ENCODE peak calls at places on chromosomes 3 and 15, in six cellular contexts. H is cardiac muscle cell; M is PC-9; K is stomach; D is CD4-positive, alpha-beta T cell; B is pancreas. R is an unnamed sample.
A peak's percentile ranks its signal among the peaks of the same experiment; 100 is the strongest.

GRCh38 chr15:74857671-74858365 is 14.9 kb upstream of the ULK3 start:
- DNase-seq in H (no peak), M (no peak), K (no peak), D (no peak), B (no peak), R (no peak)

GRCh38 chr3:36876181-36876936 is 68.5 kb downstream of the TRANK1 start:
- DNase-seq in H (no peak), M (no peak), K (no peak), D (no peak), B (no peak), R (no peak)

GRCh38 chr3:32451049-32451659 is 51.5 kb downstream of the CMTM6 start:
- DNase-seq in H (no peak), M (no peak), K (peak; percentile 21), D (no peak), B (no peak), R (no peak)

GRCh38 chr15:100713163-100713867 is 110.9 kb downstream of the ASB7 start:
- DNase-seq in H (peak; percentile 86), M (peak; percentile 95), K (no peak), D (no peak), B (no peak), R (peak; percentile 100)

GRCh38 chr3:29293371-29293770 is 12.5 kb downstream of the RBMS3 start:
- DNase-seq in H (no peak), M (no peak), K (no peak), D (no peak), B (no peak), R (no peak)

GRCh38 chr3:180981912-180982311 is 7.6 kb downstream of the DNAJC19 start:
- DNase-seq in H (no peak), M (no peak), K (no peak), D (no peak), B (no peak), R (no peak)

GRCh38 chr3:37922721-37923575 is 61.3 kb downstream of the CTDSPL start:
- DNase-seq in H (peak; percentile 60), M (no peak), K (peak; percentile 75), D (no peak), B (no peak), R (no peak)

GRCh38 chr3:111534701-111535100 is 7.3 kb upstream of the CD96 start:
- DNase-seq in H (peak; percentile 37), M (no peak), K (no peak), D (no peak), B (no peak), R (no peak)

GRCh38 chr3:52385157-52385556 is 59.7 kb downstream of the SEMA3G start:
- DNase-seq in H (peak; percentile 30), M (peak; percentile 64), K (no peak), D (no peak), B (no peak), R (no peak)

GRCh38 chr3:53495518-53496501 is 1.4 kb downstream of the CACNA1D start:
- DNase-seq in H (no peak), M (no peak), K (peak; percentile 30), D (no peak), B (peak; percentile 70), R (no peak)

GRCh38 chr3:52248165-52248541 is 2.6 kb downstream of the PPM1M start:
- DNase-seq in H (no peak), M (no peak), K (no peak), D (no peak), B (no peak), R (no peak)

GRCh38 chr15:76150971-76151598 is 91.3 kb downstream of the TMEM266 start:
- DNase-seq in H (peak; percentile 70), M (peak; percentile 76), K (peak; percentile 81), D (peak; percentile 61), B (peak; percentile 91), R (peak; percentile 98)

GRCh38 chr15:63826513-63826912 is 7.2 kb downstream of the HERC1 start:
- DNase-seq in H (peak; percentile 60), M (no peak), K (no peak), D (no peak), B (no peak), R (no peak)

GRCh38 chr15:84834227-84834955 is 17.2 kb downstream of the ALPK3 start:
- DNase-seq in H (no peak), M (no peak), K (no peak), D (no peak), B (no peak), R (no peak)

GRCh38 chr3:71389911-71390573 is 193.5 kb downstream of the FOXP1 start:
- DNase-seq in H (peak; percentile 88), M (no peak), K (peak; percentile 74), D (peak; percentile 38), B (peak; percentile 63), R (no peak)

GRCh38 chr15:43006991-43007390 is 86.4 kb upstream of the TTBK2 start:
- DNase-seq in H (no peak), M (no peak), K (no peak), D (no peak), B (no peak), R (no peak)

GRCh38 chr3:67957268-67957667 is 302.9 kb upstream of the SUCLG2 start:
- DNase-seq in H (no peak), M (no peak), K (no peak), D (no peak), B (no peak), R (no peak)

GRCh38 chr3:52524258-52524751 is 9.4 kb downstream of the NT5DC2 start:
- DNase-seq in H (no peak), M (no peak), K (no peak), D (no peak), B (peak; percentile 48), R (no peak)

GRCh38 chr15:25812073-25812472 is 51.1 kb downstream of the ATP10A start:
- DNase-seq in H (no peak), M (no peak), K (no peak), D (no peak), B (no peak), R (no peak)
- H3K27ac ChIP-seq in H (no peak overlapping the region), M (no peak overlapping the region), K (no peak overlapping the region), D (peak overlapping the region; percentile 54), B (no peak overlapping the region), R (no peak overlapping the region)

GRCh38 chr3:41690766-41691563 is 270.9 kb downstream of the ULK4 start:
- DNase-seq in H (peak; percentile 35), M (peak; percentile 14), K (no peak), D (no peak), B (no peak), R (no peak)
- H3K27ac ChIP-seq in H (no peak overlapping the region), M (no peak overlapping the region), K (no peak overlapping the region), D (no peak overlapping the region), B (no peak overlapping the region), R (no peak overlapping the region)

GRCh38 chr15:71610991-71611720 is 199.2 kb upstream of the NR2E3 start:
- DNase-seq in H (no peak), M (no peak), K (no peak), D (no peak), B (no peak), R (no peak)
- H3K27ac ChIP-seq in H (no peak overlapping the region), M (no peak overlapping the region), K (peak overlapping the region; percentile 45), D (no peak overlapping the region), B (no peak overlapping the region), R (no peak overlapping the region)

GRCh38 chr3:138862531-138862923 is 27.8 kb upstream of the PIK3CB start:
- DNase-seq in H (peak; percentile 14), M (peak; percentile 41), K (peak; percentile 41), D (no peak), B (no peak), R (no peak)

GRCh38 chr3:138861755-138862333 is 27.1 kb upstream of the PIK3CB start:
- DNase-seq in H (peak; percentile 23), M (no peak), K (no peak), D (no peak), B (no peak), R (peak; percentile 74)

GRCh38 chr3:138867996-138868395 is 33.3 kb upstream of the PIK3CB start:
- DNase-seq in H (no peak), M (no peak), K (no peak), D (no peak), B (no peak), R (no peak)

GRCh38 chr3:138862924-138863775 is 28.4 kb upstream of the PIK3CB start:
- DNase-seq in H (peak; percentile 63), M (peak; percentile 78), K (peak; percentile 51), D (no peak), B (peak; percentile 59), R (peak; percentile 76)

GRCh38 chr3:138863776-138864113 is 29.0 kb upstream of the PIK3CB start:
- DNase-seq in H (no peak), M (no peak), K (no peak), D (no peak), B (no peak), R (no peak)
- H3K27ac ChIP-seq in H (no peak overlapping the region), M (peak overlapping the region; percentile 100), K (peak overlapping the region; percentile 78), D (no peak overlapping the region), B (peak overlapping the region; percentile 82), R (peak overlapping the region; percentile 100)

DNA sequence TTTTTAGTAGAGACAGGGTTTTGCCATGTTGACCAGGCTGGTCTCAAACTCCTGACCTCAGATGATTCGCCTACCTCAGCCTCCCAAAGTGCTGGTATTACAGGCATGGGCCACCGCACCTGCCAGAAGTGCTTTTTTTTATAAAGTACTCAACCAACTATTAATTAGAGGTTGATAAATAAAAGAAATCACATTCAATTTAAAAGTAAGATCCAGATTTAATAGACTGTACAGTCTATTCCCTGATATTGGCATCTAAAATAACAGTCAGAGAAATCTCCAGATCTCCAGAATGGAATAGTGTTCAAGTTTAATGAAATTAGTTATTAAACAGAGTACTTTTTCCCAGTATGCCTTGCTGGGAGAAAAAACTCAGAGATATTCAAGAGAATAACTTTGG is 142.9 kb upstream of the SLC2A2 start:
- DNase-seq in H (no peak), M (no peak), K (no peak), D (no peak), B (no peak), R (no peak)
- H3K27ac ChIP-seq in H (no peak overlapping the region), M (no peak overlapping the region), K (no peak overlapping the region), D (no peak overlapping the region), B (no peak overlapping the region), R (no peak overlapping the region)

GRCh38 chr3:79113821-79114220 is 654.0 kb downstream of the ROBO1 start:
- DNase-seq in H (no peak), M (no peak), K (no peak), D (no peak), B (no peak), R (peak; percentile 83)
- H3K27ac ChIP-seq in H (no peak overlapping the region), M (no peak overlapping the region), K (no peak overlapping the region), D (no peak overlapping the region), B (no peak overlapping the region), R (peak overlapping the region; percentile 24)

GRCh38 chr15:98951493-98952320 is 55.9 kb downstream of the PGPEP1L start:
- DNase-seq in H (no peak), M (no peak), K (peak; percentile 38), D (no peak), B (no peak), R (no peak)

GRCh38 chr15:98952381-98952803 is 55.2 kb downstream of the PGPEP1L start:
- DNase-seq in H (no peak), M (no peak), K (peak; percentile 59), D (no peak), B (no peak), R (no peak)

GRCh38 chr15:98948941-98949340 is 58.7 kb downstream of the PGPEP1L start:
- DNase-seq in H (no peak), M (no peak), K (no peak), D (no peak), B (no peak), R (no peak)

GRCh38 chr15:98949624-98950023 is 58.0 kb downstream of the PGPEP1L start:
- DNase-seq in H (no peak), M (no peak), K (no peak), D (no peak), B (no peak), R (no peak)

DNA sequence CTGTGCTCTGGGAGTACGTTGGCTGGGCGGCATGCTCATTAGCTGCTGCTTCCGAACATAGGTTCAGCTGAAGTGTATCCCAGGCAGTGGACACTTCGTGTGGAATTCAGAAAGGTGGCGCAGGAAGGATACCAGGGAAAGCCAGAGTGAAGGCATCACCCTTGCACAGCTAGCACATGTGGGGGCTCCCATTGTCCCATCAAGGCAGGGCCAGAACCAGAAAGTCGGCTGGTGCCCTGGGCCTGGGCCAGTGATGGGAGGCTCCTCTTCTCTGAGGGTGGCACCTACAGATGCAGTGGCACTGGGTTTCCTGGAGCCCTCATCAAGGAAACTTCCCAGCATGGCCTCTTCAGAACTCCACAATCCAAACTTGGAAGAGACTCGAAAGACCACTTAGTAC is 56.6 kb downstream of the PGPEP1L start:
- DNase-seq in H (no peak), M (no peak), K (no peak), D (no peak), B (no peak), R (no peak)
- H3K27ac ChIP-seq in H (no peak overlapping the region), M (no peak overlapping the region), K (no peak overlapping the region), D (no peak overlapping the region), B (peak overlapping the region; percentile 56), R (no peak overlapping the region)

R was measured in foreskin keratinocyte.